ENCODE peak calls at places on chromosomes 13 and 19, in six cellular contexts. One of them, this sample, is unnamed.
A peak's percentile ranks its signal among the peaks of the same experiment; 100 is the strongest.

GRCh38 chr13:83825676-83826075 is 56.6 kb downstream of the SLITRK1 start:
- DNase-seq in M059J: peak; percentile 3
- DNase-seq in RWPE1: no peak
- DNase-seq in AG04449: no peak
- DNase-seq in skeletal muscle cell: no peak
- DNase-seq in CD4-positive, alpha-beta memory T cell: no peak
- DNase-seq in this sample: no peak

GRCh38 chr13:27194895-27195764 is 23.5 kb upstream of the USP12 start:
- DNase-seq in skeletal muscle cell: peak; percentile 78
- DNase-seq in AG04449: no peak
- DNase-seq in CD4-positive, alpha-beta memory T cell: no peak
- DNase-seq in M059J: peak; percentile 97
- DNase-seq in RWPE1: peak; percentile 89
- DNase-seq in this sample: peak; percentile 97

GRCh38 chr13:89831157-89831556 is 1516.3 kb upstream of the MIR17HG start:
- DNase-seq in CD4-positive, alpha-beta memory T cell: no peak
- DNase-seq in AG04449: no peak
- DNase-seq in RWPE1: no peak
- DNase-seq in skeletal muscle cell: no peak
- DNase-seq in M059J: no peak
- DNase-seq in this sample: no peak

GRCh38 chr13:107716241-107716640 is 499.1 kb downstream of the LIG4 start:
- DNase-seq in RWPE1: no peak
- DNase-seq in AG04449: no peak
- DNase-seq in skeletal muscle cell: no peak
- DNase-seq in CD4-positive, alpha-beta memory T cell: no peak
- DNase-seq in M059J: no peak
- DNase-seq in this sample: no peak

GRCh38 chr19:27774827-27775226 is 1438.1 kb downstream of the UQCRFS1 start:
- DNase-seq in AG04449: no peak
- DNase-seq in skeletal muscle cell: no peak
- DNase-seq in RWPE1: no peak
- DNase-seq in M059J: no peak
- DNase-seq in CD4-positive, alpha-beta memory T cell: no peak
- DNase-seq in this sample: no peak

GRCh38 chr19:491146-491741 is 5.0 kb upstream of the MADCAM1 start:
- DNase-seq in RWPE1: no peak
- DNase-seq in CD4-positive, alpha-beta memory T cell: no peak
- DNase-seq in M059J: no peak
- DNase-seq in skeletal muscle cell: no peak
- DNase-seq in AG04449: no peak
- DNase-seq in this sample: no peak

GRCh38 chr13:82477436-82477835 is 1404.8 kb downstream of the SLITRK1 start:
- DNase-seq in CD4-positive, alpha-beta memory T cell: no peak
- DNase-seq in RWPE1: no peak
- DNase-seq in AG04449: no peak
- DNase-seq in M059J: no peak
- DNase-seq in skeletal muscle cell: no peak
- DNase-seq in this sample: no peak

GRCh38 chr19:13082192-13083007 is 20.3 kb downstream of the LYL1 start:
- DNase-seq in M059J: peak; percentile 23
- DNase-seq in RWPE1: no peak
- DNase-seq in AG04449: no peak
- DNase-seq in CD4-positive, alpha-beta memory T cell: no peak
- DNase-seq in skeletal muscle cell: no peak
- DNase-seq in this sample: no peak

GRCh38 chr19:3404324-3405260 is 38.2 kb downstream of the NFIC start:
- DNase-seq in skeletal muscle cell: peak; percentile 66
- DNase-seq in AG04449: no peak
- DNase-seq in RWPE1: no peak
- DNase-seq in M059J: peak; percentile 29
- DNase-seq in CD4-positive, alpha-beta memory T cell: no peak
- DNase-seq in this sample: peak; percentile 76

GRCh38 chr19:51531349-51532315 is at the start of gene SIGLEC6:
- DNase-seq in CD4-positive, alpha-beta memory T cell: no peak
- DNase-seq in M059J: no peak
- DNase-seq in skeletal muscle cell: no peak
- DNase-seq in AG04449: no peak
- DNase-seq in RWPE1: no peak
- DNase-seq in this sample: no peak

GRCh38 chr19:35596366-35596999 is 10.5 kb downstream of the PMIS2 start:
- DNase-seq in M059J: peak; percentile 35
- DNase-seq in RWPE1: peak; percentile 39
- DNase-seq in AG04449: no peak
- DNase-seq in CD4-positive, alpha-beta memory T cell: no peak
- DNase-seq in skeletal muscle cell: no peak
- DNase-seq in this sample: peak; percentile 12

GRCh38 chr13:109697936-109698335 is 88.4 kb downstream of the IRS2 start:
- DNase-seq in AG04449: no peak
- DNase-seq in M059J: no peak
- DNase-seq in CD4-positive, alpha-beta memory T cell: no peak
- DNase-seq in skeletal muscle cell: no peak
- DNase-seq in RWPE1: no peak
- DNase-seq in this sample: no peak

GRCh38 chr13:29791997-29792775 is 58.2 kb downstream of the UBL3 start:
- DNase-seq in M059J: no peak
- DNase-seq in skeletal muscle cell: no peak
- DNase-seq in CD4-positive, alpha-beta memory T cell: no peak
- DNase-seq in AG04449: no peak
- DNase-seq in RWPE1: no peak
- DNase-seq in this sample: no peak

GRCh38 chr19:29263305-29264080 is 50.5 kb upstream of the UQCRFS1 start:
- DNase-seq in CD4-positive, alpha-beta memory T cell: peak; percentile 27
- DNase-seq in RWPE1: peak; percentile 16
- DNase-seq in skeletal muscle cell: no peak
- DNase-seq in M059J: peak; percentile 18
- DNase-seq in AG04449: no peak
- DNase-seq in this sample: peak; percentile 51